ENCODE peak calls at places on chromosomes 12 and 14, in seven cellular contexts. One of them, this sample, is unnamed.

GRCh38 chr14:74392616-74393570 is 33.1 kb downstream of the SYNDIG1L start:
- DNase-seq in fibroblast of pulmonary artery: no peak
- DNase-seq in HFF-Myc: no peak
- DNase-seq in cardiac muscle cell: no peak
- DNase-seq in AG10803: no peak
- DNase-seq in heart right ventricle: no peak
- DNase-seq in esophagus squamous epithelium: no peak
- DNase-seq in this sample: no peak

GRCh38 chr12:85516039-85516438 is 236.0 kb downstream of the ALX1 start:
- DNase-seq in fibroblast of pulmonary artery: no peak
- DNase-seq in HFF-Myc: no peak
- DNase-seq in cardiac muscle cell: no peak
- DNase-seq in AG10803: no peak
- DNase-seq in heart right ventricle: no peak
- DNase-seq in esophagus squamous epithelium: no peak
- DNase-seq in this sample: no peak

GRCh38 chr14:60188115-60188514 is 22.9 kb upstream of the DHRS7 start:
- DNase-seq in fibroblast of pulmonary artery: peak; percentile 36
- DNase-seq in HFF-Myc: no peak
- DNase-seq in cardiac muscle cell: peak; percentile 15
- DNase-seq in AG10803: no peak
- DNase-seq in heart right ventricle: no peak
- DNase-seq in esophagus squamous epithelium: no peak
- DNase-seq in this sample: no peak

GRCh38 chr14:69657961-69658360 is 46.6 kb downstream of the SUSD6 start:
- DNase-seq in fibroblast of pulmonary artery: peak; percentile 47
- DNase-seq in HFF-Myc: no peak
- DNase-seq in cardiac muscle cell: peak; percentile 38
- DNase-seq in AG10803: peak; percentile 74
- DNase-seq in heart right ventricle: no peak
- DNase-seq in esophagus squamous epithelium: no peak
- DNase-seq in this sample: no peak

GRCh38 chr12:124713041-124713435 is 145.6 kb upstream of the NCOR2 start:
- DNase-seq in fibroblast of pulmonary artery: no peak
- DNase-seq in HFF-Myc: no peak
- DNase-seq in cardiac muscle cell: peak; percentile 18
- DNase-seq in AG10803: no peak
- DNase-seq in heart right ventricle: peak; percentile 73
- DNase-seq in esophagus squamous epithelium: no peak
- DNase-seq in this sample: no peak

GRCh38 chr12:34342048-34342447 is 319.8 kb downstream of the ALG10 start:
- DNase-seq in fibroblast of pulmonary artery: no peak
- DNase-seq in HFF-Myc: no peak
- DNase-seq in cardiac muscle cell: no peak
- DNase-seq in AG10803: no peak
- DNase-seq in heart right ventricle: no peak
- DNase-seq in esophagus squamous epithelium: no peak
- DNase-seq in this sample: no peak

GRCh38 chr14:73237786-73238261 is 518 bp downstream of the PAPLN start:
- DNase-seq in fibroblast of pulmonary artery: no peak
- DNase-seq in HFF-Myc: no peak
- DNase-seq in cardiac muscle cell: no peak
- DNase-seq in AG10803: no peak
- DNase-seq in heart right ventricle: no peak
- DNase-seq in esophagus squamous epithelium: no peak
- DNase-seq in this sample: no peak

GRCh38 chr14:68894802-68895201 is 84.3 kb downstream of the ACTN1 start:
- DNase-seq in fibroblast of pulmonary artery: peak; percentile 57
- DNase-seq in HFF-Myc: no peak
- DNase-seq in cardiac muscle cell: peak; percentile 39
- DNase-seq in AG10803: no peak
- DNase-seq in heart right ventricle: no peak
- DNase-seq in esophagus squamous epithelium: no peak
- DNase-seq in this sample: no peak

GRCh38 chr12:75579552-75579951 is 68.1 kb upstream of the KRR1 start:
- DNase-seq in fibroblast of pulmonary artery: no peak
- DNase-seq in HFF-Myc: no peak
- DNase-seq in cardiac muscle cell: no peak
- DNase-seq in AG10803: no peak
- DNase-seq in heart right ventricle: no peak
- DNase-seq in esophagus squamous epithelium: no peak
- DNase-seq in this sample: no peak

GRCh38 chr14:64045091-64045490 is 192.3 kb downstream of the SYNE2 start:
- DNase-seq in fibroblast of pulmonary artery: no peak
- DNase-seq in HFF-Myc: no peak
- DNase-seq in cardiac muscle cell: no peak
- DNase-seq in AG10803: no peak
- DNase-seq in heart right ventricle: no peak
- DNase-seq in esophagus squamous epithelium: no peak
- DNase-seq in this sample: no peak

GRCh38 chr12:68158427-68158826 is 1.1 kb downstream of the IFNG start:
- DNase-seq in fibroblast of pulmonary artery: peak; percentile 4
- DNase-seq in HFF-Myc: peak; percentile 16
- DNase-seq in cardiac muscle cell: peak; percentile 8
- DNase-seq in AG10803: peak; percentile 17
- DNase-seq in heart right ventricle: no peak
- DNase-seq in esophagus squamous epithelium: no peak
- DNase-seq in this sample: no peak

GRCh38 chr12:3536096-3536875 is 45.3 kb downstream of the PRMT8 start:
- DNase-seq in fibroblast of pulmonary artery: no peak
- DNase-seq in HFF-Myc: no peak
- DNase-seq in cardiac muscle cell: no peak
- DNase-seq in AG10803: no peak
- DNase-seq in heart right ventricle: no peak
- DNase-seq in esophagus squamous epithelium: no peak
- DNase-seq in this sample: no peak

GRCh38 chr14:79580908-79581307 is 630.4 kb downstream of the DIO2 start:
- DNase-seq in fibroblast of pulmonary artery: no peak
- DNase-seq in HFF-Myc: no peak
- DNase-seq in cardiac muscle cell: no peak
- DNase-seq in AG10803: no peak
- DNase-seq in heart right ventricle: no peak
- DNase-seq in esophagus squamous epithelium: no peak
- DNase-seq in this sample: no peak

GRCh38 chr14:75522224-75522764 is at the start of gene BATF:
- DNase-seq in fibroblast of pulmonary artery: no peak
- DNase-seq in HFF-Myc: no peak
- DNase-seq in cardiac muscle cell: no peak
- DNase-seq in AG10803: no peak
- DNase-seq in heart right ventricle: no peak
- DNase-seq in esophagus squamous epithelium: no peak
- DNase-seq in this sample: no peak

GRCh38 chr12:1638167-1638566 is 9.1 kb downstream of the WNT5B start:
- DNase-seq in fibroblast of pulmonary artery: no peak
- DNase-seq in HFF-Myc: no peak
- DNase-seq in cardiac muscle cell: no peak
- DNase-seq in AG10803: no peak
- DNase-seq in heart right ventricle: no peak
- DNase-seq in esophagus squamous epithelium: no peak
- DNase-seq in this sample: no peak

GRCh38 chr14:77421241-77421640 is 2.1 kb downstream of the NOXRED1 start:
- DNase-seq in fibroblast of pulmonary artery: peak; percentile 17
- DNase-seq in HFF-Myc: no peak
- DNase-seq in cardiac muscle cell: no peak
- DNase-seq in AG10803: peak; percentile 39
- DNase-seq in heart right ventricle: no peak
- DNase-seq in esophagus squamous epithelium: no peak
- DNase-seq in this sample: no peak

GRCh38 chr12:127383281-127383680 is 883.7 kb upstream of the TMEM132C start:
- DNase-seq in fibroblast of pulmonary artery: no peak
- DNase-seq in HFF-Myc: no peak
- DNase-seq in cardiac muscle cell: no peak
- DNase-seq in AG10803: peak; percentile 59
- DNase-seq in heart right ventricle: no peak
- DNase-seq in esophagus squamous epithelium: no peak
- DNase-seq in this sample: no peak

GRCh38 chr14:22977684-22978486 is 4.5 kb downstream of the AJUBA start:
- DNase-seq in fibroblast of pulmonary artery: peak; percentile 79
- DNase-seq in HFF-Myc: no peak
- DNase-seq in cardiac muscle cell: peak; percentile 89
- DNase-seq in AG10803: peak; percentile 90
- DNase-seq in heart right ventricle: peak; percentile 54
- DNase-seq in esophagus squamous epithelium: no peak
- DNase-seq in this sample: peak; percentile 77

GRCh38 chr14:75088566-75089373 is 19.3 kb downstream of the ZC2HC1C start:
- DNase-seq in fibroblast of pulmonary artery: peak; percentile 76
- DNase-seq in HFF-Myc: peak; percentile 31
- DNase-seq in cardiac muscle cell: peak; percentile 71
- DNase-seq in AG10803: peak; percentile 60
- DNase-seq in heart right ventricle: peak; percentile 61
- DNase-seq in esophagus squamous epithelium: no peak
- DNase-seq in this sample: peak; percentile 47

GRCh38 chr14:91218041-91218440 is 26.5 kb downstream of the GPR68 start:
- DNase-seq in fibroblast of pulmonary artery: no peak
- DNase-seq in HFF-Myc: no peak
- DNase-seq in cardiac muscle cell: no peak
- DNase-seq in AG10803: no peak
- DNase-seq in heart right ventricle: no peak
- DNase-seq in esophagus squamous epithelium: no peak
- DNase-seq in this sample: no peak

GRCh38 chr12:105100998-105101397 is 6.5 kb upstream of the WASHC4 start:
- DNase-seq in fibroblast of pulmonary artery: peak; percentile 62
- DNase-seq in HFF-Myc: no peak
- DNase-seq in cardiac muscle cell: peak; percentile 52
- DNase-seq in AG10803: peak; percentile 53
- DNase-seq in heart right ventricle: no peak
- DNase-seq in esophagus squamous epithelium: no peak
- DNase-seq in this sample: no peak

GRCh38 chr12:27592548-27592947 is 68.5 kb downstream of the PPFIBP1 start:
- DNase-seq in fibroblast of pulmonary artery: peak; percentile 88
- DNase-seq in HFF-Myc: no peak
- DNase-seq in cardiac muscle cell: peak; percentile 72
- DNase-seq in AG10803: peak; percentile 79
- DNase-seq in heart right ventricle: peak; percentile 68
- DNase-seq in esophagus squamous epithelium: no peak
- DNase-seq in this sample: no peak

GRCh38 chr12:1795785-1796514 is 24.4 kb upstream of the LRTM2 start:
- DNase-seq in fibroblast of pulmonary artery: peak; percentile 90
- DNase-seq in HFF-Myc: peak; percentile 71
- DNase-seq in cardiac muscle cell: peak; percentile 95
- DNase-seq in AG10803: peak; percentile 88
- DNase-seq in heart right ventricle: peak; percentile 91
- DNase-seq in esophagus squamous epithelium: peak; percentile 69
- DNase-seq in this sample: peak; percentile 89

GRCh38 chr12:82896979-82897378 is 210.3 kb downstream of the TMTC2 start:
- DNase-seq in fibroblast of pulmonary artery: peak; percentile 23
- DNase-seq in HFF-Myc: no peak
- DNase-seq in cardiac muscle cell: peak; percentile 37
- DNase-seq in AG10803: no peak
- DNase-seq in heart right ventricle: no peak
- DNase-seq in esophagus squamous epithelium: no peak
- DNase-seq in this sample: no peak

GRCh38 chr14:93073833-93074769 is 41.6 kb downstream of the ITPK1 start:
- DNase-seq in fibroblast of pulmonary artery: peak; percentile 71
- DNase-seq in HFF-Myc: no peak
- DNase-seq in cardiac muscle cell: peak; percentile 70
- DNase-seq in AG10803: peak; percentile 54
- DNase-seq in heart right ventricle: no peak
- DNase-seq in esophagus squamous epithelium: no peak
- DNase-seq in this sample: no peak

GRCh38 chr14:45867046-45867894 is 614.3 kb upstream of the MIS18BP1 start:
- DNase-seq in fibroblast of pulmonary artery: no peak
- DNase-seq in HFF-Myc: no peak
- DNase-seq in cardiac muscle cell: no peak
- DNase-seq in AG10803: no peak
- DNase-seq in heart right ventricle: no peak
- DNase-seq in esophagus squamous epithelium: no peak
- DNase-seq in this sample: no peak

GRCh38 chr12:6868211-6869048 is 1.1 kb downstream of the TPI1 start:
- DNase-seq in fibroblast of pulmonary artery: no peak
- DNase-seq in HFF-Myc: no peak
- DNase-seq in cardiac muscle cell: peak; percentile 16
- DNase-seq in AG10803: no peak
- DNase-seq in heart right ventricle: no peak
- DNase-seq in esophagus squamous epithelium: no peak
- DNase-seq in this sample: no peak
- TF ChIP-seq CTCF in fibroblast of pulmonary artery: peak; percentile 21
- TF ChIP-seq CTCF in HFF-Myc: peak; percentile 28
- TF ChIP-seq CTCF in cardiac muscle cell: peak; percentile 35
- TF ChIP-seq CTCF in AG10803: peak; percentile 41
- TF ChIP-seq CTCF in heart right ventricle: no peak
- TF ChIP-seq CTCF in esophagus squamous epithelium: no peak
- TF ChIP-seq CTCF in this sample: peak; percentile 29

DNA sequence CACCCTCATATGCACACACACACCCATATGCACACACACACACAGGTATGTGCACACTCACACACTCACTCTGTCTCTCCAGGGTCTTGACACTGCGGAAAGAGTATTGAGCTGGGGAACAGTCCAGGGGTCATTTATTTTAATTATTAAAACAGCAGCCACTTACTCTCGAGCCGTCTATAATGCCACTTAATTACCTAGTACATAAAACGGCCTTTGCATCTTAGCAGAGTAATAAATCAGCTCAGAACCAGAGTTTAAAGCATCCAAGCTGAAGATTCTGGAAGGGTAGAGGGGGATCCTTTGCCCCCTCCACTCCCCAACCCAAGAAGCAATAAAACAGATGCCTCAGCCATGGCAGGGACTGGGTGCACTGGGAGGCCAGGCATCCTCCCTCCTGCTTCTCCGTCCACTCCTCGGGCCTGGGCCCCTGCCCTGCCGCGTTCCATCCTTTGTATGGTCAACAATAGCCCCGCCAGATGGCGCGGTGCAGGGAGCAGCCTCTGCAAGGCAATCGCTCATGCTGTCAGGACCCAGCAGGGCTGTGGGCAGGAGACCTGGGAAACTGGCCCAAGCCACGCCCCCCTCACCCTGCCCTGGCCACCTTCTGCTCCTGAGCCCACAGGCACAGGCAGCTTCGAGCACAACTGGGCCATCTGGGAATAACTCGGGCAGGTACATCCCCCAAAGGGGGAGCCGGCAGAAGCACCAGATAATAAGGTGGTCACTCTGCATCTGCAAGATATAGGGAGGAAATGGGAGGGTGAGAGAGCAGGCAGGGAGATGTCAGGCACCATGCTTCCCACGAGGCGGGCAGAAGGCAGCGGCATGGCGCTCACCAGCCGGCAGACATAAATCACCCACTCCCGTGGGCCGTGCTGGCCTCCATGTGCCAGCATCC is 40.9 kb downstream of the CCDC85C start:
- DNase-seq in fibroblast of pulmonary artery: peak; percentile 75
- DNase-seq in HFF-Myc: no peak
- DNase-seq in cardiac muscle cell: peak; percentile 78
- DNase-seq in AG10803: peak; percentile 64
- DNase-seq in heart right ventricle: peak; percentile 79
- DNase-seq in esophagus squamous epithelium: no peak
- DNase-seq in this sample: peak; percentile 98
- H3K4me3 ChIP-seq in fibroblast of pulmonary artery: no peak overlapping the region
- H3K4me3 ChIP-seq in HFF-Myc: no peak overlapping the region
- H3K4me3 ChIP-seq in cardiac muscle cell: no peak overlapping the region
- H3K4me3 ChIP-seq in AG10803: no peak overlapping the region
- H3K4me3 ChIP-seq in heart right ventricle: no peak overlapping the region
- H3K4me3 ChIP-seq in esophagus squamous epithelium: no peak overlapping the region
- H3K4me3 ChIP-seq in this sample: no peak overlapping the region

GRCh38 chr12:119328111-119328510 is 6.4 kb upstream of the CCDC60 start:
- DNase-seq in fibroblast of pulmonary artery: no peak
- DNase-seq in HFF-Myc: no peak
- DNase-seq in cardiac muscle cell: no peak
- DNase-seq in AG10803: no peak
- DNase-seq in heart right ventricle: peak; percentile 42
- DNase-seq in esophagus squamous epithelium: no peak
- DNase-seq in this sample: peak; percentile 72
- TF ChIP-seq CTCF in fibroblast of pulmonary artery: no peak
- TF ChIP-seq CTCF in HFF-Myc: no peak
- TF ChIP-seq CTCF in cardiac muscle cell: no peak
- TF ChIP-seq CTCF in AG10803: no peak
- TF ChIP-seq CTCF in heart right ventricle: peak; percentile 40
- TF ChIP-seq CTCF in esophagus squamous epithelium: no peak
- TF ChIP-seq CTCF in this sample: peak; percentile 72

GRCh38 chr14:34537677-34538009 is 1.9 kb downstream of the EAPP start:
- DNase-seq in fibroblast of pulmonary artery: no peak
- DNase-seq in HFF-Myc: no peak
- DNase-seq in cardiac muscle cell: no peak
- DNase-seq in AG10803: no peak
- DNase-seq in heart right ventricle: no peak
- DNase-seq in esophagus squamous epithelium: no peak
- DNase-seq in this sample: no peak
- H3K4me3 ChIP-seq in fibroblast of pulmonary artery: peak overlapping the region; percentile 97
- H3K4me3 ChIP-seq in HFF-Myc: peak overlapping the region; percentile 79
- H3K4me3 ChIP-seq in cardiac muscle cell: no peak overlapping the region
- H3K4me3 ChIP-seq in AG10803: no peak overlapping the region
- H3K4me3 ChIP-seq in heart right ventricle: peak overlapping the region; percentile 12
- H3K4me3 ChIP-seq in esophagus squamous epithelium: no peak overlapping the region
- H3K4me3 ChIP-seq in this sample: no peak overlapping the region

This sample was measured in WERI-Rb-1.